ENCODE peak calls at places on chromosomes 5 and 9, in seven cellular contexts. One of them, this sample, is unnamed.

GRCh38 chr9:38047301-38048251 is 21.5 kb downstream of the SHB start:
- DNase-seq in uterus: no peak
- DNase-seq in PC-9: peak; percentile 95
- DNase-seq in adipocyte: peak; percentile 83
- DNase-seq in pancreas: peak; percentile 84
- DNase-seq in psoas muscle: peak; percentile 51
- DNase-seq in cardiac muscle cell: peak; percentile 86
- DNase-seq in this sample: peak; percentile 97

GRCh38 chr9:99962685-99963261 is 56.3 kb downstream of the STX17 start:
- DNase-seq in adipocyte: no peak
- DNase-seq in psoas muscle: no peak
- DNase-seq in PC-9: no peak
- DNase-seq in cardiac muscle cell: peak; percentile 2
- DNase-seq in pancreas: no peak
- DNase-seq in uterus: no peak
- DNase-seq in this sample: peak; percentile 35

GRCh38 chr9:90953200-90953599 is 151.6 kb downstream of the SYK start:
- DNase-seq in psoas muscle: no peak
- DNase-seq in uterus: no peak
- DNase-seq in pancreas: no peak
- DNase-seq in cardiac muscle cell: no peak
- DNase-seq in PC-9: no peak
- DNase-seq in adipocyte: no peak
- DNase-seq in this sample: no peak

GRCh38 chr9:91033802-91034201 is 232.2 kb downstream of the SYK start:
- DNase-seq in pancreas: peak; percentile 23
- DNase-seq in PC-9: no peak
- DNase-seq in adipocyte: no peak
- DNase-seq in psoas muscle: no peak
- DNase-seq in cardiac muscle cell: peak; percentile 25
- DNase-seq in uterus: no peak
- DNase-seq in this sample: no peak

GRCh38 chr9:112366591-112366990 is 13.3 kb upstream of the HSDL2 start:
- DNase-seq in PC-9: no peak
- DNase-seq in cardiac muscle cell: no peak
- DNase-seq in uterus: no peak
- DNase-seq in adipocyte: no peak
- DNase-seq in pancreas: no peak
- DNase-seq in psoas muscle: no peak
- DNase-seq in this sample: no peak

GRCh38 chr5:68320094-68320986 is 104.8 kb downstream of the PIK3R1 start:
- DNase-seq in adipocyte: no peak
- DNase-seq in uterus: no peak
- DNase-seq in psoas muscle: no peak
- DNase-seq in cardiac muscle cell: no peak
- DNase-seq in pancreas: no peak
- DNase-seq in PC-9: peak; percentile 75
- DNase-seq in this sample: no peak

GRCh38 chr5:29460946-29461538 is 1732.4 kb upstream of the CDH6 start:
- DNase-seq in pancreas: no peak
- DNase-seq in cardiac muscle cell: no peak
- DNase-seq in adipocyte: no peak
- DNase-seq in uterus: no peak
- DNase-seq in psoas muscle: no peak
- DNase-seq in PC-9: no peak
- DNase-seq in this sample: no peak

GRCh38 chr9:97564291-97565175 is 63.1 kb downstream of the TMOD1 start:
- DNase-seq in psoas muscle: peak; percentile 43
- DNase-seq in uterus: peak; percentile 82
- DNase-seq in adipocyte: peak; percentile 79
- DNase-seq in PC-9: no peak
- DNase-seq in pancreas: peak; percentile 16
- DNase-seq in cardiac muscle cell: peak; percentile 52
- DNase-seq in this sample: peak; percentile 52

GRCh38 chr9:35933525-35934067 is 24.3 kb downstream of the SPAAR start:
- DNase-seq in cardiac muscle cell: no peak
- DNase-seq in adipocyte: no peak
- DNase-seq in pancreas: no peak
- DNase-seq in psoas muscle: no peak
- DNase-seq in PC-9: no peak
- DNase-seq in uterus: no peak
- DNase-seq in this sample: no peak

GRCh38 chr5:23483090-23483489 is 24.3 kb upstream of the PRDM9 start:
- DNase-seq in pancreas: no peak
- DNase-seq in uterus: no peak
- DNase-seq in cardiac muscle cell: no peak
- DNase-seq in adipocyte: no peak
- DNase-seq in PC-9: no peak
- DNase-seq in psoas muscle: no peak
- DNase-seq in this sample: no peak

GRCh38 chr5:77449277-77449676 is 42.8 kb downstream of the WDR41 start:
- DNase-seq in cardiac muscle cell: peak; percentile 6
- DNase-seq in adipocyte: no peak
- DNase-seq in psoas muscle: no peak
- DNase-seq in PC-9: no peak
- DNase-seq in pancreas: no peak
- DNase-seq in uterus: no peak
- DNase-seq in this sample: no peak

GRCh38 chr9:22237497-22238363 is 208.9 kb upstream of the DMRTA1 start:
- DNase-seq in psoas muscle: no peak
- DNase-seq in uterus: peak; percentile 28
- DNase-seq in adipocyte: peak; percentile 85
- DNase-seq in cardiac muscle cell: peak; percentile 84
- DNase-seq in pancreas: no peak
- DNase-seq in PC-9: peak; percentile 74
- DNase-seq in this sample: peak; percentile 96

GRCh38 chr9:127848756-127849504 is 5.5 kb downstream of the ENG start:
- DNase-seq in pancreas: no peak
- DNase-seq in PC-9: no peak
- DNase-seq in adipocyte: no peak
- DNase-seq in psoas muscle: no peak
- DNase-seq in uterus: no peak
- DNase-seq in cardiac muscle cell: no peak
- DNase-seq in this sample: no peak
- H3K4me1 ChIP-seq in pancreas: no peaks in the 10 kb centered on the region
- H3K4me1 ChIP-seq in PC-9: peaks cover 10% of the 10 kb centered on the region
- H3K4me1 ChIP-seq in adipocyte: peaks cover 84% of the 10 kb centered on the region
- H3K4me1 ChIP-seq in psoas muscle: peaks cover 8% of the 10 kb centered on the region
- H3K4me1 ChIP-seq in uterus: peaks cover 8% of the 10 kb centered on the region
- H3K4me1 ChIP-seq in cardiac muscle cell: peaks cover 21% of the 10 kb centered on the region
- H3K4me1 ChIP-seq in this sample: peaks cover 28% of the 10 kb centered on the region

GRCh38 chr5:150347003-150347402 is 10.5 kb upstream of the TCOF1 start:
- DNase-seq in cardiac muscle cell: no peak
- DNase-seq in pancreas: no peak
- DNase-seq in PC-9: no peak
- DNase-seq in uterus: no peak
- DNase-seq in adipocyte: no peak
- DNase-seq in psoas muscle: no peak
- DNase-seq in this sample: no peak

GRCh38 chr5:150349681-150350275 is 7.7 kb upstream of the TCOF1 start:
- DNase-seq in uterus: no peak
- DNase-seq in pancreas: no peak
- DNase-seq in cardiac muscle cell: no peak
- DNase-seq in adipocyte: no peak
- DNase-seq in PC-9: no peak
- DNase-seq in psoas muscle: no peak
- DNase-seq in this sample: no peak

GRCh38 chr5:150352531-150353394 is 4.7 kb upstream of the TCOF1 start:
- DNase-seq in psoas muscle: no peak
- DNase-seq in adipocyte: no peak
- DNase-seq in PC-9: no peak
- DNase-seq in pancreas: no peak
- DNase-seq in cardiac muscle cell: no peak
- DNase-seq in uterus: no peak
- DNase-seq in this sample: no peak

GRCh38 chr5:150353395-150353675 is 4.2 kb upstream of the TCOF1 start:
- DNase-seq in pancreas: no peak
- DNase-seq in PC-9: no peak
- DNase-seq in uterus: no peak
- DNase-seq in psoas muscle: no peak
- DNase-seq in cardiac muscle cell: no peak
- DNase-seq in adipocyte: no peak
- DNase-seq in this sample: no peak

DNA sequence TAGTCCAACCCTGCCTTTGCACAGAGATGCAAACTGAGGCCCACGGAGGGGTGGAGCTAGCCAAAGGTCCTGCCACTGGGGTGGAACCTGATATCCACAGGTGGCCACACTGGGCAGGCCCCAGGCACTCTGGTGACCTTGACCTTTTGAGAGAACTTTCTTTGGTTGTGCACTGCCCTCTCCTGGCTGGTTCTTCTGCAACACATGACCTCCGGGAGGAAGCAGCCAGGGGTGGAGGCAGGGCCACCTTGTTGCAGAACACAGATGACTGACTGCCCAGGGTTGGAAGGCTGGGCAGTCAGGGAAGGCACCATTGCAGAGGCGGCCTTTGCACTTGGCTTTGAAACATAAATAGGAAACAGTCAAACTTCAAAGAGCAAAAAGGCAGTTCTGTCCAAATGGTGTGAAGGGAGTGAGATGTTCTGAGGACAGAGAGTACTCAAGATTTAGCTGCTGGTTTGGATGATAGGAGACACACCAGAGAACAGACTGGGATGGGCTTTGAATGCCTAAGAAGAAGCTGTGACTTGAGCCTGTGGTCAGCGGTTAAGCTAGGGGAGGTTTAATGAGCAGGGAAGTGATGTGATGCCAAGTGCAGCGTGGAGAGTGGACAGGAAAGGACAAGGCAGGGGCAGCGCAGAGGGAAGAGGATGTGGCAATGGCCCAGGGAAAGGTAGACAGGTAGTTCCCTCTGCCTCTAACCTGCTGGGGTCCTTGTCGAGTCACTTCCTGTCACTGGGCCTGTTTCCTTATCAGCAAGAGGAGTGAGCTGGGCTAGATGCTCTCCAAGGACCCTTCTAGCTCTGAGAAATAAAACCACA is 6.8 kb upstream of the TCOF1 start:
- DNase-seq in pancreas: peak; percentile 70
- DNase-seq in PC-9: peak; percentile 66
- DNase-seq in psoas muscle: peak; percentile 69
- DNase-seq in cardiac muscle cell: peak; percentile 75
- DNase-seq in adipocyte: peak; percentile 74
- DNase-seq in uterus: peak; percentile 61
- DNase-seq in this sample: peak; percentile 27
- H3K4me1 ChIP-seq in pancreas: no peaks in the 10 kb centered on the region
- H3K4me1 ChIP-seq in PC-9: peaks cover 6% of the 10 kb centered on the region
- H3K4me1 ChIP-seq in psoas muscle: peaks cover 7% of the 10 kb centered on the region
- H3K4me1 ChIP-seq in cardiac muscle cell: no peaks in the 10 kb centered on the region
- H3K4me1 ChIP-seq in adipocyte: no peaks in the 10 kb centered on the region
- H3K4me1 ChIP-seq in uterus: no peaks in the 10 kb centered on the region
- H3K4me1 ChIP-seq in this sample: no peaks in the 10 kb centered on the region

GRCh38 chr9:134190232-134191121 is 26.1 kb upstream of the RNU6ATAC start:
- DNase-seq in PC-9: no peak
- DNase-seq in psoas muscle: peak; percentile 30
- DNase-seq in uterus: no peak
- DNase-seq in pancreas: no peak
- DNase-seq in cardiac muscle cell: no peak
- DNase-seq in adipocyte: no peak
- DNase-seq in this sample: no peak
- H3K4me1 ChIP-seq in PC-9: no peaks in the 10 kb centered on the region
- H3K4me1 ChIP-seq in psoas muscle: peaks cover 25% of the 10 kb centered on the region
- H3K4me1 ChIP-seq in uterus: peaks cover 8% of the 10 kb centered on the region
- H3K4me1 ChIP-seq in pancreas: no peaks in the 10 kb centered on the region
- H3K4me1 ChIP-seq in cardiac muscle cell: peaks cover 20% of the 10 kb centered on the region
- H3K4me1 ChIP-seq in adipocyte: peaks cover 32% of the 10 kb centered on the region
- H3K4me1 ChIP-seq in this sample: peaks cover 15% of the 10 kb centered on the region

DNA sequence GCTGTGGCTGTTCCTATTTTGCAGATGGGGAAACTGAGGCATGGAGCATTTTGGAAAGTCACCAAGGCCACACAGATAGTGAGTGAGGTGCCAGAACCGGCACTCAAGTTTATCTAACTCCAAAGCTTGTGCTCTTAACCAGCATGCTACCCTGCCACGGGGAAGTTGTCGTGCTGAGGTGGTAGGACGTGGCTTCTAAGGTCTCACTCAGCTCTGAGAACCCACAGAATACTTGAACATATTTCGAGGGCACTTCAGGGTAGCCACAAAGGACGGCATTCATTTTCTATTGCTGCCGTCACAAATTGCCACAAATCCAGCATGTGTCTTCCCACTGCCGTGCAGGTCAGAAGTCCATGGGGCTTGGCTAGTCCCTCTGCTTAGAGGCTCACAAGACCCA is 116.7 kb downstream of the OLFM1 start:
- DNase-seq in adipocyte: no peak
- DNase-seq in PC-9: no peak
- DNase-seq in uterus: no peak
- DNase-seq in pancreas: no peak
- DNase-seq in psoas muscle: no peak
- DNase-seq in cardiac muscle cell: no peak
- DNase-seq in this sample: no peak
- H3K4me1 ChIP-seq in adipocyte: no peaks in the 10 kb centered on the region
- H3K4me1 ChIP-seq in PC-9: no peaks in the 10 kb centered on the region
- H3K4me1 ChIP-seq in uterus: no peaks in the 10 kb centered on the region
- H3K4me1 ChIP-seq in pancreas: no peaks in the 10 kb centered on the region
- H3K4me1 ChIP-seq in psoas muscle: no peaks in the 10 kb centered on the region
- H3K4me1 ChIP-seq in cardiac muscle cell: peaks cover 7% of the 10 kb centered on the region
- H3K4me1 ChIP-seq in this sample: no peaks in the 10 kb centered on the region

DNA sequence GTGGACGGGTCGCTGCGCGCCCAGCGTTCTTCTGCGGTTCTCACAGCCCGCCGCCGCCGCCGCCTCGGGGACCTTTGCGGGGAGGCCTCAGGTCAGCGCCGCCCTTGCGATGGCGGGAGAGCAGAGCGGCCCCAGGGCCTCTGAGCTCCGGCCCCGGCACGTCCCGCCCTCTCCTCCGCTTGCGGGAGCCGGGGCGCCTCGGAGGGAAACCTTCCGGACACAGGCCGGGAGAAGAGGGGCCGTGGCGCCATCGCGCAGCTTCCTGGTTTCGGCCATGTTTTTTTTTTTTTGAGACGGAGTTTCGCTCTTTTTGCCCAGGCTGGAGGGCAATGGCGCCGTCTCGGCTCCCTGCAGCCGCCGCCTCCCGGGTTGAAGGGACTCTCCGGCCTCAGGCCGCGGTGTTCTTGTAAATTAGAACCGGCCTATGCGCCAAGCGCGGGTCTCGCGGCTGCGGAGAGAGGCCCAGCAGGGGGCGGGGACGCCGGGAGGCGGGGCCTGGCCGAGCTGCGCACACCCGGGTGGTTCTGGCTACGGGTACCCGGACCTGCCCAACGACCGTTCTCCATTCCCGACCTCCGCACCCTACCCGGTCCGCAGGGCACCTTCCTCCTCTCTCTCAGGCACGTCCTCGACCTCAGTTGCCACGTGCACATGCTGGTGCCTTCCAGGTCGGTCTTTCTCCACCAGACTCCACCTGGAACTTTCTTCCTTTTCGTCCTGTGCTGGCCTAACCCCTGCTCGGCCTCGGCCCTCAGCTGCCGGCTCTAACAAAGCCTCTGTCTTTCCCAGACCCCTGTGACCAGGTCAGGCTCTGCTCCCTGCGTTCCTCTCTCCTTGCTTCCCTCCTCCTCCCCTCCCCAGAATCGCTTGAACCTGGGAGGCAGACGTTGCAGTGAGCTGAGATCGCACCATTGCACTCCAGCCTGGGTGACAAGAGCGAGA is 28.8 kb upstream of the MGAT1 start:
- DNase-seq in PC-9: peak; percentile 49
- DNase-seq in uterus: peak; percentile 83
- DNase-seq in psoas muscle: peak; percentile 86
- DNase-seq in cardiac muscle cell: peak; percentile 78
- DNase-seq in pancreas: peak; percentile 85
- DNase-seq in adipocyte: peak; percentile 89
- DNase-seq in this sample: peak; percentile 47
- H3K4me1 ChIP-seq in PC-9: peaks cover 23% of the 10 kb centered on the region
- H3K4me1 ChIP-seq in uterus: peaks cover 4% of the 10 kb centered on the region
- H3K4me1 ChIP-seq in psoas muscle: peaks cover 22% of the 10 kb centered on the region
- H3K4me1 ChIP-seq in cardiac muscle cell: peaks cover 5% of the 10 kb centered on the region
- H3K4me1 ChIP-seq in pancreas: peaks cover 23% of the 10 kb centered on the region
- H3K4me1 ChIP-seq in adipocyte: peaks cover 38% of the 10 kb centered on the region
- H3K4me1 ChIP-seq in this sample: peaks cover 6% of the 10 kb centered on the region

GRCh38 chr5:138444078-138444773 is 5.4 kb downstream of the REEP2 start:
- DNase-seq in PC-9: no peak
- DNase-seq in pancreas: no peak
- DNase-seq in cardiac muscle cell: no peak
- DNase-seq in psoas muscle: no peak
- DNase-seq in uterus: no peak
- DNase-seq in adipocyte: no peak
- DNase-seq in this sample: no peak
- H3K4me1 ChIP-seq in PC-9: peaks cover 2% of the 10 kb centered on the region
- H3K4me1 ChIP-seq in pancreas: no peaks in the 10 kb centered on the region
- H3K4me1 ChIP-seq in cardiac muscle cell: peaks cover 9% of the 10 kb centered on the region
- H3K4me1 ChIP-seq in psoas muscle: peaks cover 5% of the 10 kb centered on the region
- H3K4me1 ChIP-seq in uterus: no peaks in the 10 kb centered on the region
- H3K4me1 ChIP-seq in adipocyte: no peaks in the 10 kb centered on the region
- H3K4me1 ChIP-seq in this sample: peaks cover 12% of the 10 kb centered on the region